ENCODE peak calls at places on chromosomes 12 and 14, in eight cellular contexts. B, J, N, D, R, U, Z and H are unnamed samples.

GRCh38 chr12:106248849-106249371 is 1.1 kb upstream of the CKAP4 start:
- DNase-seq in B (no peak), J (peak), N (no peak), D (no peak), R (no peak), U (peak), Z (no peak), H (no peak)

GRCh38 chr12:23337213-23337612 is 612.3 kb downstream of the SOX5 start:
- DNase-seq in B (no peak), J (no peak), N (no peak), D (no peak), R (no peak), U (no peak), Z (no peak), H (no peak)

GRCh38 chr12:124396544-124397398 is 101.9 kb downstream of the RFLNA start:
- DNase-seq in B (peak), J (no peak), N (peak), D (no peak), R (no peak), U (no peak), Z (no peak), H (no peak)

GRCh38 chr12:11839093-11839641 is 189.7 kb downstream of the ETV6 start:
- DNase-seq in B (no peak), J (peak), N (no peak), D (no peak), R (peak), U (no peak), Z (no peak), H (no peak)

GRCh38 chr14:84234281-84234680 is 1295.7 kb upstream of the FLRT2 start:
- DNase-seq in B (no peak), J (no peak), N (no peak), D (no peak), R (no peak), U (no peak), Z (no peak), H (no peak)

GRCh38 chr14:53947452-53948180 is 9.0 kb downstream of the BMP4 start:
- DNase-seq in B (no peak), J (no peak), N (no peak), D (no peak), R (no peak), U (no peak), Z (no peak), H (no peak)

GRCh38 chr14:57634335-57634734 is 140.7 kb upstream of the CCDC198 start:
- DNase-seq in B (no peak), J (no peak), N (no peak), D (no peak), R (no peak), U (no peak), Z (no peak), H (no peak)

GRCh38 chr14:93045965-93046695 is 69.6 kb downstream of the ITPK1 start:
- DNase-seq in B (no peak), J (peak), N (peak), D (peak), R (no peak), U (no peak), Z (no peak), H (no peak)

GRCh38 chr12:12901158-12901791 is 9.9 kb downstream of the GPRC5A start:
- DNase-seq in B (no peak), J (peak), N (no peak), D (no peak), R (no peak), U (peak), Z (no peak), H (no peak)